ENCODE peak calls at places on chromosomes 12 and 14, in seven cellular contexts. M is Karpas-422, D is HepG2, F is endothelial cell of umbilical vein, E is mammary epithelial cell, T is fibroblast of lung, X is adipocyte. Y is an unnamed sample.

GRCh38 chr12:80033457-80033856 is 65.9 kb upstream of the OTOGL start:
- DNase-seq in M (no peak), D (no peak), F (no peak), E (peak; percentile 55), T (peak; percentile 90), X (peak; percentile 75), Y (peak; percentile 89)

GRCh38 chr12:16407332-16407731 is 59.9 kb downstream of the MGST1 start:
- DNase-seq in M (no peak), D (no peak), F (no peak), E (no peak), T (no peak), X (no peak), Y (no peak)

GRCh38 chr14:97970222-97970621 is 1173.0 kb downstream of the VRK1 start:
- DNase-seq in M (no peak), D (no peak), F (no peak), E (no peak), T (no peak), X (no peak), Y (no peak)

GRCh38 chr14:94918896-94919295 is 149.0 kb upstream of the GSC start:
- DNase-seq in M (no peak), D (no peak), F (no peak), E (peak; percentile 88), T (no peak), X (no peak), Y (no peak)

GRCh38 chr12:11752403-11753150 is 103.1 kb downstream of the ETV6 start:
- DNase-seq in M (no peak), D (no peak), F (no peak), E (no peak), T (no peak), X (no peak), Y (no peak)

GRCh38 chr12:89783321-89784060 is 74.9 kb upstream of the ATP2B1 start:
- DNase-seq in M (peak; percentile 35), D (no peak), F (peak; percentile 3), E (no peak), T (peak; percentile 15), X (peak; percentile 21), Y (peak; percentile 67)

GRCh38 chr12:18658829-18659228 is 79.0 kb downstream of the PLCZ1 start:
- DNase-seq in M (no peak), D (no peak), F (no peak), E (no peak), T (no peak), X (no peak), Y (peak; percentile 15)

GRCh38 chr14:96470331-96470730 is 31.9 kb upstream of the PAPOLA start:
- DNase-seq in M (no peak), D (no peak), F (no peak), E (no peak), T (no peak), X (peak; percentile 5), Y (no peak)

GRCh38 chr12:31780096-31780495 is 51.3 kb upstream of the AMN1 start:
- DNase-seq in M (no peak), D (no peak), F (no peak), E (no peak), T (no peak), X (no peak), Y (no peak)

GRCh38 chr12:13088503-13088902 is 15.0 kb downstream of the GSG1 start:
- DNase-seq in M (no peak), D (no peak), F (no peak), E (no peak), T (no peak), X (no peak), Y (no peak)

GRCh38 chr12:124096869-124097434 is 123.9 kb downstream of the ZNF664 start:
- DNase-seq in M (no peak), D (no peak), F (no peak), E (no peak), T (no peak), X (no peak), Y (no peak)

DNA sequence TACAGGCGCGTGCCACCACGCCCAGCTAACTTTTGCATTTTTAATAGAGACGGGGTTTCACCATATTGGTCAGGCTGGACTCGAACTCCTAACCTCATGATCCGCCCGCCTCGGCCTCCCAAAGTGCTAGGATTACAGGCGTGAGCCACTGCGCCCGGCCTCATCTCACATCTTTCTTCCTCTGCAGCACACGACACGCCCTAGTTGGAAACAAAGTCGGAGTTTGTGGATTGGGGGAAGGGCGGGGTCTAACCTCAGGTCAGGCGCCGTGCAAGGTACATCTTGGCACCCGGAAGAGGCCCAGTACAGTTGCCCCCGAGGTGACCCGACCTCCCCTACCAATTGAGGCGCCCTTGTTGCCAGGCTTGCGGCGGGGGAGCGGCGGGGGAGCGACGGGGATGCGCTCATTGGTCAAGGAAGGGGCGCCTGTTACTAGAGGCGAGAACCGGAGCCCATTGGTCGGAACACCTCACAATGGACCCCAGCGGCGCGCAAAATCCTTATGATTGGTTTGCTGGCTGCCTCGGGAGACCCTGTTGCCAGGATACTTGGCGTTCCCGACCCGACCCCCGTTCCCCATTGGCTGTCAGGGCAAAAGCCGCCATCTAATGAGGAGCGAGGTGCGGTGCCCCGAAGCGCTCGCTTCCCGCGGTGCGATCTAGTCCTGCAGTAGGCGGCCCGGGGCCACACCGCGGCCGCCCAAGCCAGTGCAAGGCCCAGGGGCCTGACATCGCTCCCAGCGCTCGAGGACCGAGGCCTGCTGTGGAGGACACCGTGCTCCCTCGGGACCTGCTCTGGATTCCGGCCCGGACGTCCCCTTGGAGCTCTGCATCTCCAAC is at the start of gene REC8:
- DNase-seq in M (peak; percentile 96), D (no peak), F (peak; percentile 82), E (no peak), T (peak; percentile 96), X (no peak), Y (no peak)
- H3K9ac ChIP-seq in M (peak within 1 kb of the TSS; percentile 75), D (no peak within 1 kb of the TSS), F (no peak within 1 kb of the TSS), E (no peak within 1 kb of the TSS), T (no peak within 1 kb of the TSS), X (no peak within 1 kb of the TSS), Y (no peak within 1 kb of the TSS)

GRCh38 chr12:76030378-76031080 is 1.0 kb downstream of the PHLDA1 start:
- DNase-seq in M (peak; percentile 62), D (no peak), F (peak; percentile 58), E (no peak), T (peak; percentile 57), X (peak; percentile 55), Y (peak; percentile 52)

GRCh38 chr12:76028649-76029277 is 2.8 kb downstream of the PHLDA1 start:
- DNase-seq in M (peak; percentile 41), D (peak; percentile 51), F (peak; percentile 41), E (no peak), T (no peak), X (peak; percentile 40), Y (no peak)

GRCh38 chr12:76031414-76032042 is at the start of gene PHLDA1:
- DNase-seq in M (peak; percentile 98), D (peak; percentile 91), F (peak; percentile 96), E (peak; percentile 98), T (peak; percentile 96), X (peak; percentile 98), Y (peak; percentile 97)

GRCh38 chr12:76031081-76031413 is 529 bp downstream of the PHLDA1 start:
- DNase-seq in M (peak; percentile 80), D (no peak), F (no peak), E (no peak), T (no peak), X (no peak), Y (no peak)

GRCh38 chr12:76029982-76030377 is 1.6 kb downstream of the PHLDA1 start:
- DNase-seq in M (peak; percentile 55), D (no peak), F (peak; percentile 59), E (peak; percentile 47), T (peak; percentile 42), X (peak; percentile 55), Y (peak; percentile 49)
- H3K9ac ChIP-seq in M (peak overlapping the region; percentile 94), D (peak overlapping the region; percentile 95), F (peak overlapping the region; percentile 99), E (peak overlapping the region; percentile 95), T (peak overlapping the region; percentile 99), X (peak overlapping the region; percentile 96), Y (peak overlapping the region; percentile 100)

GRCh38 chr14:70789961-70790360 is 19.4 kb downstream of the MAP3K9 start:
- DNase-seq in M (no peak), D (no peak), F (no peak), E (no peak), T (no peak), X (no peak), Y (no peak)
- H3K9ac ChIP-seq in M (no peak overlapping the region), D (no peak overlapping the region), F (no peak overlapping the region), E (no peak overlapping the region), T (no peak overlapping the region), X (no peak overlapping the region), Y (no peak overlapping the region)

GRCh38 chr14:104776961-104777807 is 18.4 kb downstream of the AKT1 start:
- DNase-seq in M (no peak), D (no peak), F (no peak), E (no peak), T (no peak), X (no peak), Y (no peak)

GRCh38 chr14:104779776-104780512 is 15.6 kb downstream of the AKT1 start:
- DNase-seq in M (no peak), D (no peak), F (no peak), E (no peak), T (no peak), X (no peak), Y (no peak)

GRCh38 chr14:104776481-104776880 is 19.1 kb downstream of the AKT1 start:
- DNase-seq in M (no peak), D (no peak), F (no peak), E (no peak), T (no peak), X (no peak), Y (no peak)

GRCh38 chr14:104778694-104779331 is 16.7 kb downstream of the AKT1 start:
- DNase-seq in M (no peak), D (no peak), F (no peak), E (no peak), T (no peak), X (no peak), Y (no peak)

GRCh38 chr14:104777808-104778249 is 17.7 kb downstream of the AKT1 start:
- DNase-seq in M (no peak), D (no peak), F (no peak), E (no peak), T (no peak), X (no peak), Y (no peak)
- H3K9ac ChIP-seq in M (no peak overlapping the region), D (no peak overlapping the region), F (no peak overlapping the region), E (no peak overlapping the region), T (no peak overlapping the region), X (no peak overlapping the region), Y (no peak overlapping the region)

GRCh38 chr14:104691546-104692260 is 2.3 kb downstream of the INF2 start:
- DNase-seq in M (no peak), D (no peak), F (no peak), E (no peak), T (no peak), X (no peak), Y (no peak)
- H3K9ac ChIP-seq in M (no peak overlapping the region), D (no peak overlapping the region), F (no peak overlapping the region), E (no peak overlapping the region), T (no peak overlapping the region), X (peak overlapping the region; percentile 96), Y (no peak overlapping the region)

DNA sequence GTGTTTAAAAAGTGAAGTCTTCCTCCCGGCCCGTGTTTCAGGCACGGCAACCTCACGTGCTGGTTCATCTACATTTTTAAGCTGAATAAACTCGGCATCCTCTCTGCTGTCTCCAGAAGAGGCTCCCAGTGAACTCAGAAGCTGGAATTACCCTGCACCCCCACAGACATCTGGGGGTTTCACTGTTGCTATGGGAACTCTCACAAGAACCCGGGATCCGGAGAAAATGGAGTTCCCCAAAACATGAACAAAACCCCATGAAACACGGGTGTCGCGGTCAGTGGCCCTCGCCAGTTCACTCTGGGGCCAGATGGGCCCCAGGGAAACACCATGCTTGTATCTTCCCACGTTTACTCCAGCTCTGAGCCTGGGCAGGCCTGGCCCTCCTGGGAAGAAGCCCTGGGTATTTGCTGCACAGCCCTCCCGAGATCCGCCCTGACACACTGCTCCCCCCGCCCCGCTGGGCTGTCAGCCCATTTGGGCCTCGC is 143.7 kb downstream of the PIWIL1 start:
- DNase-seq in M (no peak), D (no peak), F (no peak), E (no peak), T (no peak), X (no peak), Y (no peak)
- H3K9ac ChIP-seq in M (no peak overlapping the region), D (no peak overlapping the region), F (no peak overlapping the region), E (no peak overlapping the region), T (no peak overlapping the region), X (no peak overlapping the region), Y (no peak overlapping the region)